ENCODE peak calls at places on chromosomes 7 and 10, in nine cellular contexts. Y is cardiac fibroblast; O is activated naive CD4-positive, alpha-beta T cell; Z is CD4-positive, CD25-positive, alpha-beta regulatory T cell; V is NCI-H69; M is amygdala; H is GM03348; C is ELF-1; B is NCI-H146. K is an unnamed sample.
A peak's percentile ranks its signal among the peaks of the same experiment; 100 is the strongest.

GRCh38 chr10:88165849-88166271 is 302.4 kb downstream of the PTEN start:
- DNase-seq in Y (peak; percentile 68), O (no peak), Z (no peak), V (no peak), M (no peak), H (peak; percentile 62), C (no peak), B (no peak), K (no peak)

GRCh38 chr7:137146552-137146961 is 197.0 kb downstream of the PTN start:
- DNase-seq in Y (peak; percentile 56), O (no peak), Z (no peak), V (no peak), M (no peak), H (peak; percentile 29), C (no peak), B (no peak), K (no peak)

GRCh38 chr7:28151965-28152364 is 28.6 kb downstream of the JAZF1 start:
- DNase-seq in Y (peak; percentile 85), O (no peak), Z (peak; percentile 74), V (no peak), M (no peak), H (no peak), C (no peak), B (no peak), K (no peak)

GRCh38 chr7:131787101-131787500 is 230.7 kb upstream of the PODXL start:
- DNase-seq in Y (no peak), O (no peak), Z (no peak), V (no peak), M (no peak), H (no peak), C (no peak), B (no peak), K (no peak)

GRCh38 chr10:127909716-127910463 is 3.0 kb downstream of the PTPRE start:
- DNase-seq in Y (no peak), O (no peak), Z (no peak), V (no peak), M (no peak), H (no peak), C (no peak), B (no peak), K (no peak)

GRCh38 chr7:69932034-69932628 is 333.9 kb downstream of the AUTS2 start:
- DNase-seq in Y (peak; percentile 37), O (no peak), Z (peak; percentile 1), V (peak; percentile 84), M (peak; percentile 6), H (peak; percentile 39), C (peak; percentile 14), B (peak; percentile 37), K (no peak)

GRCh38 chr7:2404714-2405119 is 1.3 kb downstream of the CHST12 start:
- DNase-seq in Y (no peak), O (no peak), Z (no peak), V (no peak), M (no peak), H (no peak), C (no peak), B (no peak), K (no peak)

GRCh38 chr10:29698766-29699490 is 64.2 kb upstream of the SVIL start:
- DNase-seq in Y (no peak), O (no peak), Z (no peak), V (peak; percentile 16), M (no peak), H (no peak), C (no peak), B (no peak), K (no peak)

GRCh38 chr7:36280840-36281812 is 108.5 kb upstream of the ANLN start:
- DNase-seq in Y (peak; percentile 81), O (no peak), Z (no peak), V (peak; percentile 93), M (peak; percentile 44), H (peak; percentile 90), C (peak; percentile 77), B (no peak), K (no peak)

GRCh38 chr7:102432476-102433318 is 678 bp upstream of the ORAI2 start:
- DNase-seq in Y (no peak), O (no peak), Z (peak; percentile 25), V (peak; percentile 74), M (no peak), H (peak; percentile 45), C (no peak), B (peak; percentile 55), K (no peak)

GRCh38 chr7:151748733-151749132 is 128.2 kb downstream of the PRKAG2 start:
- DNase-seq in Y (no peak), O (no peak), Z (no peak), V (no peak), M (no peak), H (no peak), C (no peak), B (no peak), K (no peak)

GRCh38 chr10:131870411-131870810 is 30.4 kb upstream of the PPP2R2D start:
- DNase-seq in Y (no peak), O (no peak), Z (no peak), V (no peak), M (no peak), H (no peak), C (no peak), B (no peak), K (no peak)

GRCh38 chr10:51076442-51076841 is 2.2 kb downstream of the PRKG1 start:
- DNase-seq in Y (no peak), O (no peak), Z (no peak), V (no peak), M (no peak), H (no peak), C (no peak), B (no peak), K (no peak)

GRCh38 chr10:54703086-54703485 is 97.9 kb downstream of the PCDH15 start:
- DNase-seq in Y (no peak), O (no peak), Z (no peak), V (no peak), M (no peak), H (no peak), C (no peak), B (no peak), K (no peak)

GRCh38 chr10:93220315-93221170 is 146.8 kb downstream of the CYP26A1 start:
- DNase-seq in Y (no peak), O (no peak), Z (no peak), V (no peak), M (no peak), H (no peak), C (peak; percentile 38), B (no peak), K (no peak)

GRCh38 chr10:128047337-128047736 is 78.9 kb downstream of the MKI67 start:
- DNase-seq in Y (peak; percentile 48), O (peak; percentile 32), Z (peak; percentile 94), V (no peak), M (no peak), H (no peak), C (peak; percentile 91), B (no peak), K (peak; percentile 57)

GRCh38 chr10:62636825-62637248 is 167.7 kb upstream of the ADO start:
- DNase-seq in Y (no peak), O (no peak), Z (no peak), V (no peak), M (no peak), H (no peak), C (no peak), B (no peak), K (no peak)

GRCh38 chr7:154837622-154838021 is 165.3 kb downstream of the PAXIP1 start:
- DNase-seq in Y (no peak), O (no peak), Z (no peak), V (no peak), M (no peak), H (no peak), C (no peak), B (no peak), K (no peak)

GRCh38 chr7:100476108-100476780 is 2.8 kb downstream of the TSC22D4 start:
- DNase-seq in Y (no peak), O (no peak), Z (no peak), V (no peak), M (no peak), H (peak; percentile 5), C (no peak), B (no peak), K (no peak)

GRCh38 chr7:52061666-52062065 is 745.1 kb upstream of the COBL start:
- DNase-seq in Y (no peak), O (no peak), Z (no peak), V (no peak), M (no peak), H (no peak), C (no peak), B (no peak), K (no peak)

GRCh38 chr7:135493362-135493761 is 16.5 kb downstream of the CNOT4 start:
- DNase-seq in Y (peak; percentile 60), O (no peak), Z (no peak), V (no peak), M (no peak), H (no peak), C (no peak), B (no peak), K (no peak)

GRCh38 chr10:17479822-17480221 is 25.4 kb upstream of the ST8SIA6 start:
- DNase-seq in Y (no peak), O (no peak), Z (no peak), V (no peak), M (no peak), H (no peak), C (no peak), B (no peak), K (no peak)

GRCh38 chr10:98055875-98056516 is 25.6 kb upstream of the CRTAC1 start:
- DNase-seq in Y (peak; percentile 11), O (no peak), Z (peak; percentile 8), V (no peak), M (no peak), H (no peak), C (peak; percentile 49), B (no peak), K (no peak)

GRCh38 chr10:22651276-22651980 is 63.0 kb downstream of the PIP4K2A start:
- DNase-seq in Y (no peak), O (no peak), Z (no peak), V (no peak), M (no peak), H (no peak), C (no peak), B (no peak), K (no peak)

GRCh38 chr7:1707756-1708611 is 37.9 kb downstream of the ELFN1 start:
- DNase-seq in Y (no peak), O (no peak), Z (no peak), V (peak; percentile 13), M (no peak), H (no peak), C (peak; percentile 9), B (no peak), K (no peak)

K was measured in stimulated activated CD8-positive, alpha-beta memory T cell treated with anti-CD3 and anti-CD28 coated beads, Interleukin-7, amount 100 ng/mL, for 1 hour.